ENCODE peak calls at places on chromosomes 7 and 10, in eight cellular contexts. O is cardiac muscle cell; I is pons; C is activated T-cell treated with anti-CD3 and anti-CD28 coated beads for 1 hour; N is stimulated activated CD8-positive, alpha-beta memory T cell treated with anti-CD3 and anti-CD28 coated beads, Interleukin-2, amount 100 ng/mL, for 1 hour; U is GM12865; P is RWPE1; M is uterus. R is an unnamed sample.

GRCh38 chr7:36449685-36450084 is 60.0 kb downstream of the ANLN start:
- DNase-seq in I (no peak), M (no peak), N (no peak), O (no peak), P (no peak), U (no peak), C (no peak), R (no peak)

GRCh38 chr7:91628742-91629141 is 251.8 kb downstream of the MTERF1 start:
- DNase-seq in P (peak; percentile 4), I (no peak), M (no peak), U (no peak), O (peak; percentile 44), C (no peak), N (no peak), R (no peak)

GRCh38 chr7:154371424-154371823 is 319.2 kb downstream of the DPP6 start:
- DNase-seq in C (no peak), N (no peak), I (no peak), P (no peak), U (no peak), M (no peak), O (no peak), R (no peak)

GRCh38 chr10:43852141-43852540 is 203.5 kb upstream of the ZNF32 start:
- DNase-seq in I (no peak), U (no peak), M (no peak), P (no peak), C (no peak), O (no peak), N (no peak), R (no peak)

GRCh38 chr7:98174334-98175259 is 36.6 kb upstream of the BHLHA15 start:
- DNase-seq in P (no peak), M (no peak), I (peak; percentile 53), N (no peak), U (no peak), C (no peak), O (no peak), R (no peak)

GRCh38 chr10:72808001-72808400 is 85.5 kb upstream of the OIT3 start:
- DNase-seq in M (no peak), C (no peak), U (no peak), N (no peak), P (no peak), O (no peak), I (no peak), R (no peak)

GRCh38 chr7:144866189-144866588 is 30.3 kb upstream of the TPK1 start:
- DNase-seq in U (no peak), C (no peak), P (no peak), O (no peak), I (no peak), N (no peak), M (no peak), R (no peak)

GRCh38 chr7:45064047-45064725 is 24.6 kb downstream of the NACAD start:
- DNase-seq in M (no peak), O (no peak), C (no peak), P (no peak), N (no peak), U (no peak), I (no peak), R (no peak)

GRCh38 chr7:157391036-157391710 is 54.4 kb downstream of the DNAJB6 start:
- DNase-seq in C (no peak), U (no peak), N (no peak), I (no peak), O (no peak), M (no peak), P (no peak), R (no peak)

GRCh38 chr7:128205068-128205467 is 36.0 kb upstream of the LEP start:
- DNase-seq in M (no peak), O (no peak), N (no peak), I (no peak), U (no peak), P (no peak), C (no peak), R (no peak)

GRCh38 chr10:86671985-86672710 is 3.8 kb downstream of the LDB3 start:
- DNase-seq in O (peak; percentile 46), U (no peak), N (no peak), C (no peak), I (no peak), P (no peak), M (peak; percentile 65), R (no peak)

GRCh38 chr7:140982508-140982907 is 32.2 kb downstream of the MRPS33 start:
- DNase-seq in U (peak; percentile 16), N (no peak), P (no peak), M (no peak), C (no peak), O (no peak), I (peak; percentile 21), R (peak; percentile 1)

GRCh38 chr10:121216721-121217181 is 365.6 kb downstream of the WDR11 start:
- DNase-seq in C (no peak), I (peak; percentile 89), M (no peak), P (no peak), U (no peak), N (no peak), O (no peak), R (no peak)

GRCh38 chr7:151626422-151627115 is 106.9 kb upstream of the RHEB start:
- DNase-seq in U (peak; percentile 32), O (peak; percentile 29), P (no peak), M (no peak), N (no peak), I (peak; percentile 35), C (peak; percentile 7), R (peak; percentile 6)

GRCh38 chr10:5598085-5598690 is 68.2 kb downstream of the ASB13 start:
- DNase-seq in I (no peak), C (no peak), O (no peak), N (no peak), U (no peak), M (no peak), P (no peak), R (no peak)

GRCh38 chr7:5333121-5334050 is 50.6 kb downstream of the SLC29A4 start:
- DNase-seq in I (no peak), U (peak; percentile 41), C (no peak), P (no peak), M (no peak), N (no peak), O (no peak), R (no peak)

GRCh38 chr7:146115665-146116451 is 743 bp upstream of the CNTNAP2 start:
- DNase-seq in I (peak; percentile 25), N (no peak), O (peak; percentile 78), C (no peak), P (peak; percentile 4), U (peak; percentile 4), M (peak; percentile 15), R (peak; percentile 72)

GRCh38 chr10:16527452-16527851 is 5.8 kb upstream of the C1QL3 start:
- DNase-seq in I (no peak), U (no peak), P (no peak), N (no peak), O (no peak), C (no peak), M (no peak), R (no peak)

R was measured in OCI-M1.